ENCODE peak calls at places on chromosomes 3 and 15, in four cellular contexts. G is HCT116, V is H1, X is K562. O is an unnamed sample.

GRCh38 chr3:119681279-119681678 is 4.1 kb upstream of the COX17 start:
- DNase-seq in G (peak; percentile 24), X (no peak), V (no peak), O (peak; percentile 15)

GRCh38 chr3:149221783-149222517 is at the start of gene CP:
- DNase-seq in X (no peak), G (no peak), V (no peak), O (peak; percentile 94)

GRCh38 chr3:149658444-149659172 is 783 bp upstream of the WWTR1 start:
- DNase-seq in G (peak; percentile 52), X (no peak), V (peak; percentile 79), O (no peak)

GRCh38 chr3:197335428-197336132 is 37.2 kb upstream of the DLG1 start:
- DNase-seq in X (peak; percentile 28), V (peak; percentile 40), G (no peak), O (no peak)

GRCh38 chr3:12455740-12456139 is 28.5 kb upstream of the TSEN2 start:
- DNase-seq in V (no peak), X (no peak), G (no peak), O (no peak)

GRCh38 chr3:38359038-38359437 is 12.5 kb downstream of the XYLB start:
- DNase-seq in V (no peak), X (no peak), G (no peak), O (no peak)

GRCh38 chr15:66212471-66212870 is 41.1 kb downstream of the MEGF11 start:
- DNase-seq in V (no peak), X (no peak), G (no peak), O (no peak)

GRCh38 chr3:27089063-27089462 is 280.1 kb downstream of the NEK10 start:
- DNase-seq in G (no peak), V (no peak), X (no peak), O (no peak)

GRCh38 chr3:156151824-156152428 is 31.5 kb downstream of the KCNAB1 start:
- DNase-seq in G (peak; percentile 60), V (peak; percentile 83), X (peak; percentile 35), O (peak; percentile 35)

GRCh38 chr3:177523991-177524438 is 326.7 kb upstream of the TBL1XR1 start:
- DNase-seq in V (no peak), X (no peak), G (no peak), O (peak; percentile 88)

GRCh38 chr15:29517829-29518228 is 248.2 kb upstream of the NSMCE3 start:
- DNase-seq in X (no peak), G (no peak), V (no peak), O (no peak)

GRCh38 chr15:29522373-29523276 is 253.0 kb upstream of the NSMCE3 start:
- DNase-seq in V (no peak), X (no peak), G (no peak), O (no peak)

GRCh38 chr15:29516929-29517328 is 247.3 kb upstream of the NSMCE3 start:
- DNase-seq in X (no peak), G (no peak), V (no peak), O (no peak)

GRCh38 chr15:29514931-29515330 is 245.3 kb upstream of the NSMCE3 start:
- DNase-seq in G (no peak), X (no peak), V (no peak), O (no peak)

GRCh38 chr15:29518442-29518841 is 248.8 kb upstream of the NSMCE3 start:
- DNase-seq in X (no peak), V (no peak), G (no peak), O (no peak)
- TF ChIP-seq FOSL1 in X (no peak), V (no peak), G (no peak), O (no peak)

DNA sequence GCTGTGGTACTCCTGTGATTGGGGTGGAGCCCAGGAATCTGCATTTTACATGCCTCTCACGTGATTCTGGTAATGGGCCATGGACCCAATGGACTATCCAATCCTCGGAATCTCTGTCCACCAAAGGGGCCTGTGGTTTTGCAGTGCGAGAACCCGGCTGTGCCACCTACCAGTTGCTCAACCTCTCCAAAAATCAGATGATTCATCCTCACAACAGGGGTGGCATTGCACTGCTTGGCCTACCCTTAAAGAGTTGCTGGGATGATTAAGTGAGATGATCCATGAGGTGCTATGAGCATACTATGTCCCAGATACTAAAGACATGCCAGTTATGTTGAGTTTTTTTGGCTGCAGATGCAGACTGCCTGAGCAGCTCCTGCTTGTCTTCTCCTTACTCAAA is 5.1 kb downstream of the ANP32A start:
- DNase-seq in G (no peak), X (no peak), V (no peak), O (no peak)
- TF ChIP-seq FOSL1 in G (no peak), X (no peak), V (no peak), O (no peak)

DNA sequence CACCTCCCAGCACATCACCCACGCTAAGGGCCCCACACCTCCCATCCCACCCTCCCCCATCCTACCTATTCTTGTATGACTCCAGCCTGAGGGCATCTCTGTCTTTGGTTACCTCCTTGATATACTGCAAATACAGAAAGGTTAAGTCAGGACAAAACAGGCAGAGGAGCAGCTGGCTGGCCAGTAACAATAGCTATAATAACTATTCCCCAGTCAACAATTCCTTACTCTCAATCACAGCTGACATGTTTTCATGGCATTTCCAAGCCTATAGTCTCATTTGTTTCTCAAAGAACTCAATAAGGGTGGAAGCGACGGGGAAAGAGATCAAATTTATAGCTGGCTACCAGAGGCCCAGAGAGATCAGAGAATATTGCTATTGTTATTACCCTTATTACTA is 92.9 kb upstream of the C2CD4B start:
- DNase-seq in V (no peak), X (no peak), G (no peak), O (no peak)
- TF ChIP-seq FOSL1 in V (no peak), X (no peak), G (no peak), O (no peak)

GRCh38 chr3:75337226-75337900 is 326.8 kb upstream of the FRG2C start:
- DNase-seq in V (no peak), G (no peak), X (no peak), O (no peak)

GRCh38 chr3:75338342-75338741 is 325.8 kb upstream of the FRG2C start:
- DNase-seq in V (no peak), G (no peak), X (no peak), O (no peak)

GRCh38 chr3:75342425-75342824 is 321.7 kb upstream of the FRG2C start:
- DNase-seq in G (no peak), X (no peak), V (no peak), O (no peak)

GRCh38 chr3:75341324-75342067 is 322.6 kb upstream of the FRG2C start:
- DNase-seq in V (peak; percentile 62), G (no peak), X (no peak), O (no peak)
- TF ChIP-seq FOSL1 in V (no peak), G (no peak), X (no peak), O (no peak)